ENCODE peak calls at places on chromosomes 13 and 19, in six cellular contexts. R, I, W, T, O and U are unnamed samples.

GRCh38 chr13:40549500-40550094 is 116.8 kb downstream of the FOXO1 start:
- DNase-seq in I (no peak), T (no peak), O (no peak), W (no peak), R (no peak), U (no peak)

GRCh38 chr19:6610934-6611370 is 20.0 kb upstream of the CD70 start:
- DNase-seq in R (no peak), W (no peak), I (no peak), O (no peak), T (no peak), U (peak)

GRCh38 chr19:55393362-55393761 is 7.6 kb downstream of the RPL28 start:
- DNase-seq in R (no peak), W (no peak), I (no peak), T (no peak), O (no peak), U (no peak)

GRCh38 chr19:17944301-17944700 is 11.5 kb downstream of the CCDC124 start:
- DNase-seq in R (no peak), W (no peak), I (no peak), O (no peak), T (no peak), U (peak)

GRCh38 chr13:113813070-113813748 is 50.7 kb downstream of the GAS6 start:
- DNase-seq in W (no peak), O (no peak), T (no peak), I (no peak), R (no peak), U (no peak)

GRCh38 chr19:3979289-3979673 is 6.0 kb downstream of the EEF2 start:
- DNase-seq in O (no peak), I (no peak), T (peak), W (no peak), R (no peak), U (peak)

GRCh38 chr13:105908581-105908980 is 626.9 kb downstream of the EFNB2 start:
- DNase-seq in O (no peak), R (peak), W (no peak), I (no peak), T (no peak), U (peak)

GRCh38 chr19:19749332-19750130 is 16.6 kb upstream of the ZNF14 start:
- DNase-seq in T (no peak), I (no peak), O (no peak), R (no peak), W (no peak), U (no peak)

GRCh38 chr13:36163303-36163702 is 32.1 kb upstream of the DCLK1 start:
- DNase-seq in R (no peak), O (no peak), W (no peak), I (no peak), T (no peak), U (peak)

GRCh38 chr13:45851171-45851889 is at the start of gene SIAH3:
- DNase-seq in O (no peak), T (no peak), I (no peak), R (no peak), W (no peak), U (peak)

GRCh38 chr19:4583961-4584669 is 24.6 kb upstream of the SEMA6B start:
- DNase-seq in I (no peak), W (peak), R (peak), T (no peak), O (no peak), U (peak)

GRCh38 chr13:23432589-23432988 is 913 bp downstream of the SACS start:
- DNase-seq in T (no peak), W (no peak), O (no peak), R (no peak), I (no peak), U (no peak)

GRCh38 chr13:95254341-95254740 is 46.9 kb downstream of the ABCC4 start:
- DNase-seq in W (no peak), O (no peak), T (no peak), R (no peak), I (no peak), U (peak)

GRCh38 chr13:79119578-79120107 is 286.4 kb downstream of the RBM26 start:
- DNase-seq in I (no peak), W (no peak), R (no peak), O (no peak), T (peak), U (no peak)

GRCh38 chr19:38862321-38863059 is 12.7 kb upstream of the HNRNPL start:
- DNase-seq in O (no peak), T (peak), I (no peak), W (no peak), R (no peak), U (no peak)

GRCh38 chr19:45769821-45770191 is 754 bp upstream of the SIX5 start:
- DNase-seq in W (peak), I (no peak), O (peak), R (peak), T (peak), U (no peak)

GRCh38 chr13:64154514-64154913 is 2738.9 kb upstream of the PCDH20 start:
- DNase-seq in R (no peak), W (no peak), I (no peak), T (no peak), O (no peak), U (no peak)

GRCh38 chr13:99971576-99972189 is at the start of gene ZIC5:
- DNase-seq in R (no peak), W (no peak), T (no peak), O (no peak), I (no peak), U (peak)

GRCh38 chr13:75687145-75687763 is 51.1 kb downstream of the LMO7 start:
- DNase-seq in I (no peak), T (no peak), R (no peak), W (no peak), O (no peak), U (no peak)

GRCh38 chr19:16386619-16387240 is 62.1 kb downstream of the KLF2 start:
- DNase-seq in W (no peak), T (no peak), O (no peak), I (no peak), R (peak), U (peak)

GRCh38 chr19:6479836-6480398 is 1.7 kb downstream of the DENND1C start:
- DNase-seq in R (no peak), T (no peak), O (no peak), I (no peak), W (no peak), U (no peak)